ENCODE peak calls at places on chromosomes 3 and 15, in four cellular contexts. N is tibial artery, R is WTC11, C is ELR. G is an unnamed sample.

GRCh38 chr3:187136936-187137335 is 2.4 kb downstream of the RPL39L start:
- DNase-seq in N (no peak), R (no peak), C (peak), G (no peak)

GRCh38 chr15:73873889-73874511 is 636 bp downstream of the TBC1D21 start:
- DNase-seq in N (peak), R (no peak), C (peak), G (peak)

GRCh38 chr3:52281980-52282801 is 3.7 kb upstream of the WDR82 start:
- DNase-seq in N (no peak), R (no peak), C (peak), G (peak)

GRCh38 chr3:147945968-147946519 is 536.9 kb downstream of the ZIC1 start:
- DNase-seq in N (no peak), R (peak), C (peak), G (peak)

GRCh38 chr15:40460404-40460803 is 10.4 kb upstream of the CHST14 start:
- DNase-seq in N (no peak), R (no peak), C (no peak), G (no peak)

GRCh38 chr15:31333820-31334219 is 7.2 kb downstream of the KLF13 start:
- DNase-seq in N (no peak), R (no peak), C (no peak), G (no peak)

GRCh38 chr3:100189444-100189964 is 71.3 kb upstream of the TBC1D23 start:
- DNase-seq in N (no peak), R (no peak), C (no peak), G (no peak)

GRCh38 chr15:90184119-90184785 is 16.9 kb upstream of the SEMA4B start:
- DNase-seq in N (peak), R (no peak), C (peak), G (no peak)

GRCh38 chr3:64530434-64531049 is 157.3 kb downstream of the ADAMTS9 start:
- DNase-seq in N (peak), R (peak), C (peak), G (peak)

GRCh38 chr3:115648559-115648958 is 25.2 kb downstream of the GAP43 start:
- DNase-seq in N (no peak), R (no peak), C (peak), G (no peak)

GRCh38 chr15:63146684-63147083 is 10.6 kb downstream of the RPS27L start:
- DNase-seq in N (no peak), R (no peak), C (peak), G (no peak)

GRCh38 chr3:123299581-123299980 is 97.8 kb downstream of the SEC22A start:
- DNase-seq in N (no peak), R (no peak), C (no peak), G (no peak)